ENCODE peak calls at places on chromosome 16, in five cellular contexts. One of them, this sample, is unnamed.

GRCh38 chr16:27407158-27407557 is 5.2 kb downstream of the IL21R start:
- DNase-seq in GM12878: no peak
- DNase-seq in K562: no peak
- DNase-seq in H1: no peak
- DNase-seq in HepG2: no peak
- DNase-seq in this sample: no peak

GRCh38 chr16:50509521-50510341 is 38.5 kb upstream of the NKD1 start:
- DNase-seq in GM12878: no peak
- DNase-seq in K562: peak
- DNase-seq in H1: peak
- DNase-seq in HepG2: peak
- DNase-seq in this sample: peak

GRCh38 chr16:73126453-73126853 is 78.5 kb upstream of the ZFHX3 start:
- DNase-seq in GM12878: no peak
- DNase-seq in K562: no peak
- DNase-seq in H1: no peak
- DNase-seq in HepG2: peak
- DNase-seq in this sample: no peak

GRCh38 chr16:23976091-23977001 is 140.6 kb downstream of the PRKCB start:
- DNase-seq in GM12878: no peak
- DNase-seq in K562: no peak
- DNase-seq in H1: no peak
- DNase-seq in HepG2: no peak
- DNase-seq in this sample: no peak

GRCh38 chr16:1039762-1040161 is 32.8 kb upstream of the SSTR5 start:
- DNase-seq in GM12878: no peak
- DNase-seq in K562: no peak
- DNase-seq in H1: no peak
- DNase-seq in HepG2: no peak
- DNase-seq in this sample: no peak

GRCh38 chr16:58418601-58419000 is 26.3 kb downstream of the GINS3 start:
- DNase-seq in GM12878: no peak
- DNase-seq in K562: peak
- DNase-seq in H1: no peak
- DNase-seq in HepG2: no peak
- DNase-seq in this sample: no peak

GRCh38 chr16:83952940-83953795 is at the start of gene OSGIN1:
- DNase-seq in GM12878: peak
- DNase-seq in K562: peak
- DNase-seq in H1: peak
- DNase-seq in HepG2: peak
- DNase-seq in this sample: peak

GRCh38 chr16:69443809-69444611 is 19.6 kb downstream of the CYB5B start:
- DNase-seq in GM12878: no peak
- DNase-seq in K562: no peak
- DNase-seq in H1: no peak
- DNase-seq in HepG2: no peak
- DNase-seq in this sample: no peak

GRCh38 chr16:72983728-72984350 is 64.1 kb downstream of the ZFHX3 start:
- DNase-seq in GM12878: no peak
- DNase-seq in K562: no peak
- DNase-seq in H1: no peak
- DNase-seq in HepG2: no peak
- DNase-seq in this sample: no peak

GRCh38 chr16:48498761-48499600 is 111.0 kb downstream of the N4BP1 start:
- DNase-seq in GM12878: no peak
- DNase-seq in K562: no peak
- DNase-seq in H1: no peak
- DNase-seq in HepG2: peak
- DNase-seq in this sample: no peak

GRCh38 chr16:54070944-54071343 is 215.6 kb downstream of the IRX3 start:
- DNase-seq in GM12878: peak
- DNase-seq in K562: no peak
- DNase-seq in H1: no peak
- DNase-seq in HepG2: no peak
- DNase-seq in this sample: no peak

GRCh38 chr16:79970551-79971236 is 370.2 kb upstream of the MAF start:
- DNase-seq in GM12878: no peak
- DNase-seq in K562: peak
- DNase-seq in H1: no peak
- DNase-seq in HepG2: no peak
- DNase-seq in this sample: no peak

GRCh38 chr16:49875812-49876715 is 20.2 kb upstream of the ZNF423 start:
- DNase-seq in GM12878: no peak
- DNase-seq in K562: no peak
- DNase-seq in H1: no peak
- DNase-seq in HepG2: no peak
- DNase-seq in this sample: no peak

GRCh38 chr16:66619534-66620418 is 15.3 kb downstream of the CMTM3 start:
- DNase-seq in GM12878: no peak
- DNase-seq in K562: no peak
- DNase-seq in H1: no peak
- DNase-seq in HepG2: no peak
- DNase-seq in this sample: no peak

GRCh38 chr16:55389426-55390073 is 65.5 kb downstream of the IRX6 start:
- DNase-seq in GM12878: no peak
- DNase-seq in K562: no peak
- DNase-seq in H1: no peak
- DNase-seq in HepG2: no peak
- DNase-seq in this sample: no peak

GRCh38 chr16:88706288-88706964 is at the start of the genes CTU2 and RNF166:
- DNase-seq in GM12878: peak
- DNase-seq in K562: peak
- DNase-seq in H1: peak
- DNase-seq in HepG2: peak
- DNase-seq in this sample: peak

GRCh38 chr16:88703486-88704309 is 2.5 kb downstream of the RNF166 start:
- DNase-seq in GM12878: no peak
- DNase-seq in K562: no peak
- DNase-seq in H1: no peak
- DNase-seq in HepG2: no peak
- DNase-seq in this sample: no peak

GRCh38 chr16:88705746-88706287 is 391 bp downstream of the RNF166 start:
- DNase-seq in GM12878: no peak
- DNase-seq in K562: no peak
- DNase-seq in H1: no peak
- DNase-seq in HepG2: no peak
- DNase-seq in this sample: no peak

GRCh38 chr16:88706965-88707871 is 915 bp downstream of the CTU2 start:
- DNase-seq in GM12878: no peak
- DNase-seq in K562: no peak
- DNase-seq in H1: no peak
- DNase-seq in HepG2: no peak
- DNase-seq in this sample: no peak

DNA sequence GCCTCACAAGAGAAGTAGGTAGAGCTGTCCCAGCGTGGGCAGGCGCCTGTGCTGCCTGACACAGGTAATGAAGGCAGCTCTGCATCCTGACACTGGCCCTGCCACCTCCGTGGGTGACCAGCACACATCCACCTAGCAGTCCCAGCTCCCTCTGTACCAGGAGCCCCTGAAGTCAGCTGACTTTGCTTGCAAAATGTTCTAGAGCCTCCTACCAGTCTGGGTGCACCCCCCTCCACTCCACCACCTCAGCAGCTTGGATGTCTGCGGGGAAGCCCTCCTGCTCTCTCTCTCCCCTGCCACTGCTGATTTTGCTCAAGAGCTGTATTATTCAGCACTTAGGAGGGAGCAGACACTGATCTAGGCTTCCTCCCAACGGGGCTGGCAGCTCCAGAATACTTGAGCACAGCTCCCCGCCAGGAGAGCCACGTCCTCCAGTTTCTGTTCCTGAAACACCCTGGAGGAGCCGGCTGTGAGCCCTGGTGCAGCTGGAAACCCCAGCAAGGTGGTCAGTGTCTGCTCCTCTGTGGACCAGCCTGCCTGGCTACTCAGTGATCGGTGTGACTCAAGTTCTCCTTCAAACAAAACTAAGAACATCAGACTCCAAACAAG is 1.0 kb downstream of the RNF166 start:
- DNase-seq in GM12878: no peak
- DNase-seq in K562: no peak
- DNase-seq in H1: no peak
- DNase-seq in HepG2: no peak
- DNase-seq in this sample: no peak
- TF ChIP-seq EZH2 in GM12878: no peak
- TF ChIP-seq EZH2 in K562: no peak
- TF ChIP-seq EZH2 in H1: no peak
- TF ChIP-seq EZH2 in HepG2: no peak
- TF ChIP-seq EZH2 in this sample: no peak

DNA sequence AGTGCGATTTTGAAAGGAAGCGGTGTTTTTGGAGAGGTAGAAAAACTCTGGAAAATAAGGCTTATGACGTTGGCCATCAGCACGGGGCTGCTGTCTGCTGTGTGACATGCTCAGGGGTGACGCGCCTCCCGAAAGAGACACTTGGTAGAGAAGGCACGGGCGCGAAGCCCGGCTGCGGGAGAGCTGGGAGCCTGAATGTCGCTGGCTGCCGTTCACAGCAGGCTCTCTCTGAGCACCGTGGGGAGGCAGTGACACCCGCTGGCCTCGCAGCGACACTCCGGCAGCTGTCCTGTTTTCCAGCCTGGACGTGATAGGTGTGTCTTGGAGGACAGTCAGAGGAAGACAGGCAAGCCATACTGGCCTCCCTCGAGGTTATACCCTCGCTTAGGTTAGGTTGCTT is 759.1 kb upstream of the RBFOX1 start:
- DNase-seq in GM12878: no peak
- DNase-seq in K562: no peak
- DNase-seq in H1: peak
- DNase-seq in HepG2: peak
- DNase-seq in this sample: no peak
- TF ChIP-seq ZNF274 in GM12878: no peak
- TF ChIP-seq ZNF274 in K562: no peak
- TF ChIP-seq ZNF274 in H1: no peak
- TF ChIP-seq ZNF274 in HepG2: no peak
- TF ChIP-seq ZNF274 in this sample: no peak

GRCh38 chr16:77208382-77208781 is 9.2 kb downstream of the SYCE1L start:
- DNase-seq in GM12878: no peak
- DNase-seq in K562: no peak
- DNase-seq in H1: no peak
- DNase-seq in HepG2: no peak
- DNase-seq in this sample: no peak

GRCh38 chr16:77213542-77214108 is 14.4 kb downstream of the SYCE1L start:
- DNase-seq in GM12878: no peak
- DNase-seq in K562: no peak
- DNase-seq in H1: no peak
- DNase-seq in HepG2: peak
- DNase-seq in this sample: peak

GRCh38 chr16:77214411-77215138 is 15.4 kb downstream of the SYCE1L start:
- DNase-seq in GM12878: no peak
- DNase-seq in K562: no peak
- DNase-seq in H1: no peak
- DNase-seq in HepG2: no peak
- DNase-seq in this sample: no peak

GRCh38 chr16:77212736-77213541 is 13.7 kb downstream of the SYCE1L start:
- DNase-seq in GM12878: no peak
- DNase-seq in K562: peak
- DNase-seq in H1: peak
- DNase-seq in HepG2: no peak
- DNase-seq in this sample: no peak

DNA sequence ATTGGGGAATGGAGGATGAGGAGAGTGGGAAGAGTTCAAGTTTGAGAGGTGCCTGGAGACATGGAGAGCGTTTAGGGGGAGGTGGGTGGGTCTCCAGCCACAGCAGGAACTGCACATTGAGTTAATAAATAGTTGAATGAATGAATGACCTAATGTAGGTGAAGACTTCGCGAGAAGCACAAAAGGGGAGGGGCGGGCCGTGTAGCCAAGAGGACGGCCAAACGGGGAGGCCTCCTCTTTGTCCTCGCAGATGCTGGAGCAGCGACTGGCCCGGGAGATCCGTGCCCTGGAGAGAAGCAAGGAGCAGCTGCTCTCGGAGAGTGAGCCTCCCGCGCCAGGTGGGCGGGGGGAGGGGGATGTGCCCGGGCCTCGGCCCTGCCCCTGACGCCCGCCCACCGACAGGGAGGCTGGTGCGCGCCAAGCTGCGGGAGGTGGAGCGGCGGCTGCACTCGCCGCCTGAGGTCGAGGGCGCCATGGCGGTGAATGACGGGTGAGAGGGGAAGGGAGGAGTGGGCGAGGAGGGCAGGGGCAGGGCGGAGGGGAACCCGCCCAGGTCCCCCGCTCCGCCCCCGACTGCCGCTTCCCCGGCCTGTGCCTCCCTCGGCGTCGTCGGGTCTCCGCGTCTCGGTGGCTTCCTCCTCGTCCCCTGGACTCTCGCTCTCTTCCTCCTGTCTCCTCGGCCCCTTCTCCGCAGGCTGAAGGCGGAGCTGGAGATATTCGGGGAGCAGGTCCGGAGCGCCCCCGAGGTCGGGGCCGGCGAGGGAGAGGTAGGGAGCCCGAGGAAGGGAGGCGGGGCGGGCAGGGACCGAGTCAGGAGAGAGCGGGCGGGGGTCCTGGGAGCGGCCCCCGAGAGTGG is 12.9 kb downstream of the SYCE1L start:
- DNase-seq in GM12878: no peak
- DNase-seq in K562: peak
- DNase-seq in H1: peak
- DNase-seq in HepG2: no peak
- DNase-seq in this sample: no peak
- TF ChIP-seq EZH2 in GM12878: no peak
- TF ChIP-seq EZH2 in K562: no peak
- TF ChIP-seq EZH2 in H1: peak
- TF ChIP-seq EZH2 in HepG2: no peak
- TF ChIP-seq EZH2 in this sample: no peak

DNA sequence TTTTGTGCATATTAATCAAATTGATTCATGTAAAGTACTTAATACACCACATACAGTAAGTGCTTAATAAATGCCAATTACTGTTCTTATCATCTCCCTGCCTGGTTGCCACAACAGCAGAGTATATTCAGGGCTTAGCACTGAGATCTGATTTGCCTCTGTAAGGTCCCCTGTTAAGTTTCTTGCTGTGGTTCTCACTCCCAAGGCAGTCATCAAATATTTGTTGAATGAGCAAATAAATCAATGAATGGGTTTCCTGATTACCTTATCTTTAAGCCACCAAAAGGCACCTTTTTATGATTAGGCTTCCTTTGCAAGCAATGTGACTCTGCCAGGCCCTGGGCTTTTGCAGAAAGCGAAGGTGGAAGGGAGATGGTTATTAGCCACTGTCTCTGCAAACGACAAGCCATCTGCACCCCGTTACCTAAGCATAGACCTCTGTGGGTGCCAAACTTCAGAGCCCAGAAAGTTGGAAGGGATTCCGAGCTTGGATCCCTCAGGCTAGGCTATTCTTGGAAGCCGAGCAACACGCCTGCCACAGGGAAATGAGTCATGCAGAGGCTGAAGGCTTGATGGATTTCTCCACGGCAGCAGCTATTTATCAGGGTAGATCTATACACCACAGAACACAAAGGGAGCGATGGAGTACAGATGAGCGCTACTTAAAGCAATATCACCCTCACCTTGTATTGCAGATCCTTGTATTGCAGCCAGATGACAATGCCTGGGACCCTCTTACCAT is 102.0 kb downstream of the GRIN2A start:
- DNase-seq in GM12878: no peak
- DNase-seq in K562: no peak
- DNase-seq in H1: no peak
- DNase-seq in HepG2: no peak
- DNase-seq in this sample: peak
- TF ChIP-seq ZNF274 in GM12878: no peak
- TF ChIP-seq ZNF274 in K562: no peak
- TF ChIP-seq ZNF274 in H1: no peak
- TF ChIP-seq ZNF274 in HepG2: no peak
- TF ChIP-seq ZNF274 in this sample: no peak

GRCh38 chr16:2043296-2043979 is 4.2 kb downstream of the NTHL1 start:
- DNase-seq in GM12878: no peak
- DNase-seq in K562: no peak
- DNase-seq in H1: no peak
- DNase-seq in HepG2: no peak
- DNase-seq in this sample: no peak
- TF ChIP-seq EZH2 in GM12878: no peak
- TF ChIP-seq EZH2 in K562: no peak
- TF ChIP-seq EZH2 in H1: no peak
- TF ChIP-seq EZH2 in HepG2: no peak
- TF ChIP-seq EZH2 in this sample: no peak

This sample was measured in HCT116.